ENCODE peak calls at places on chromosomes 3 and 15, in eight cellular contexts. One of them, this sample, is unnamed.
A peak's percentile ranks its signal among the peaks of the same experiment; 100 is the strongest.

GRCh38 chr3:14812196-14812785 is 6.5 kb upstream of the FGD5 start:
- DNase-seq in ovary: no peak
- DNase-seq in spleen: peak; percentile 49
- DNase-seq in stomach: no peak
- DNase-seq in upper lobe of left lung: no peak
- DNase-seq in right lobe of liver: no peak
- DNase-seq in HCT116: no peak
- DNase-seq in transverse colon: no peak
- DNase-seq in this sample: no peak

GRCh38 chr3:175335229-175335628 is 476.1 kb downstream of the NAALADL2 start:
- DNase-seq in right lobe of liver: no peak
- DNase-seq in ovary: no peak
- DNase-seq in stomach: no peak
- DNase-seq in upper lobe of left lung: no peak
- DNase-seq in HCT116: no peak
- DNase-seq in spleen: no peak
- DNase-seq in transverse colon: no peak
- DNase-seq in this sample: no peak

GRCh38 chr3:33855884-33856546 is 57.6 kb downstream of the PDCD6IP start:
- DNase-seq in HCT116: no peak
- DNase-seq in transverse colon: no peak
- DNase-seq in ovary: no peak
- DNase-seq in stomach: no peak
- DNase-seq in upper lobe of left lung: no peak
- DNase-seq in right lobe of liver: no peak
- DNase-seq in spleen: no peak
- DNase-seq in this sample: no peak

GRCh38 chr3:125587039-125587664 is 8.1 kb downstream of the OSBPL11 start:
- DNase-seq in HCT116: no peak
- DNase-seq in transverse colon: no peak
- DNase-seq in upper lobe of left lung: no peak
- DNase-seq in right lobe of liver: no peak
- DNase-seq in spleen: no peak
- DNase-seq in stomach: no peak
- DNase-seq in ovary: no peak
- DNase-seq in this sample: no peak

GRCh38 chr3:192929755-192930491 is 12.3 kb upstream of the MB21D2 start:
- DNase-seq in spleen: no peak
- DNase-seq in right lobe of liver: no peak
- DNase-seq in upper lobe of left lung: no peak
- DNase-seq in HCT116: no peak
- DNase-seq in stomach: no peak
- DNase-seq in ovary: no peak
- DNase-seq in transverse colon: no peak
- DNase-seq in this sample: no peak

GRCh38 chr3:44365952-44366351 is 27.4 kb downstream of the TCAIM start:
- DNase-seq in HCT116: no peak
- DNase-seq in right lobe of liver: no peak
- DNase-seq in transverse colon: no peak
- DNase-seq in upper lobe of left lung: no peak
- DNase-seq in stomach: no peak
- DNase-seq in spleen: no peak
- DNase-seq in ovary: no peak
- DNase-seq in this sample: no peak

GRCh38 chr3:156801746-156802145 is 24.4 kb upstream of the LEKR1 start:
- DNase-seq in right lobe of liver: no peak
- DNase-seq in HCT116: no peak
- DNase-seq in upper lobe of left lung: no peak
- DNase-seq in spleen: no peak
- DNase-seq in stomach: no peak
- DNase-seq in transverse colon: no peak
- DNase-seq in ovary: no peak
- DNase-seq in this sample: no peak

GRCh38 chr3:74633021-74633420 is 18.6 kb upstream of the CNTN3 start:
- DNase-seq in right lobe of liver: no peak
- DNase-seq in spleen: no peak
- DNase-seq in transverse colon: no peak
- DNase-seq in ovary: no peak
- DNase-seq in stomach: no peak
- DNase-seq in HCT116: no peak
- DNase-seq in upper lobe of left lung: no peak
- DNase-seq in this sample: no peak

GRCh38 chr3:195040773-195041520 is 230.0 kb downstream of the XXYLT1 start:
- DNase-seq in stomach: peak; percentile 18
- DNase-seq in right lobe of liver: peak; percentile 39
- DNase-seq in ovary: no peak
- DNase-seq in transverse colon: no peak
- DNase-seq in upper lobe of left lung: no peak
- DNase-seq in spleen: no peak
- DNase-seq in HCT116: peak; percentile 44
- DNase-seq in this sample: no peak

GRCh38 chr15:52163321-52164190 is 27.6 kb downstream of the GNB5 start:
- DNase-seq in right lobe of liver: no peak
- DNase-seq in ovary: no peak
- DNase-seq in spleen: no peak
- DNase-seq in upper lobe of left lung: no peak
- DNase-seq in HCT116: no peak
- DNase-seq in stomach: no peak
- DNase-seq in transverse colon: no peak
- DNase-seq in this sample: no peak

GRCh38 chr3:23659274-23659673 is 146.5 kb upstream of the UBE2E1 start:
- DNase-seq in spleen: no peak
- DNase-seq in transverse colon: no peak
- DNase-seq in stomach: no peak
- DNase-seq in HCT116: no peak
- DNase-seq in right lobe of liver: no peak
- DNase-seq in ovary: no peak
- DNase-seq in upper lobe of left lung: no peak
- DNase-seq in this sample: no peak

GRCh38 chr3:192011137-192011536 is 550.2 kb downstream of the PYDC2 start:
- DNase-seq in upper lobe of left lung: no peak
- DNase-seq in ovary: no peak
- DNase-seq in stomach: no peak
- DNase-seq in transverse colon: no peak
- DNase-seq in spleen: no peak
- DNase-seq in HCT116: no peak
- DNase-seq in right lobe of liver: no peak
- DNase-seq in this sample: no peak

GRCh38 chr3:171108066-171108465 is 81.5 kb upstream of the SLC2A2 start:
- DNase-seq in ovary: no peak
- DNase-seq in HCT116: peak; percentile 24
- DNase-seq in stomach: no peak
- DNase-seq in upper lobe of left lung: no peak
- DNase-seq in transverse colon: no peak
- DNase-seq in spleen: no peak
- DNase-seq in right lobe of liver: no peak
- DNase-seq in this sample: no peak

GRCh38 chr3:171099911-171100310 is 73.4 kb upstream of the SLC2A2 start:
- DNase-seq in HCT116: no peak
- DNase-seq in ovary: no peak
- DNase-seq in upper lobe of left lung: no peak
- DNase-seq in spleen: no peak
- DNase-seq in stomach: no peak
- DNase-seq in transverse colon: no peak
- DNase-seq in right lobe of liver: no peak
- DNase-seq in this sample: no peak

GRCh38 chr3:171103185-171103584 is 76.7 kb upstream of the SLC2A2 start:
- DNase-seq in spleen: no peak
- DNase-seq in ovary: no peak
- DNase-seq in HCT116: no peak
- DNase-seq in upper lobe of left lung: no peak
- DNase-seq in stomach: no peak
- DNase-seq in transverse colon: no peak
- DNase-seq in right lobe of liver: no peak
- DNase-seq in this sample: no peak

DNA sequence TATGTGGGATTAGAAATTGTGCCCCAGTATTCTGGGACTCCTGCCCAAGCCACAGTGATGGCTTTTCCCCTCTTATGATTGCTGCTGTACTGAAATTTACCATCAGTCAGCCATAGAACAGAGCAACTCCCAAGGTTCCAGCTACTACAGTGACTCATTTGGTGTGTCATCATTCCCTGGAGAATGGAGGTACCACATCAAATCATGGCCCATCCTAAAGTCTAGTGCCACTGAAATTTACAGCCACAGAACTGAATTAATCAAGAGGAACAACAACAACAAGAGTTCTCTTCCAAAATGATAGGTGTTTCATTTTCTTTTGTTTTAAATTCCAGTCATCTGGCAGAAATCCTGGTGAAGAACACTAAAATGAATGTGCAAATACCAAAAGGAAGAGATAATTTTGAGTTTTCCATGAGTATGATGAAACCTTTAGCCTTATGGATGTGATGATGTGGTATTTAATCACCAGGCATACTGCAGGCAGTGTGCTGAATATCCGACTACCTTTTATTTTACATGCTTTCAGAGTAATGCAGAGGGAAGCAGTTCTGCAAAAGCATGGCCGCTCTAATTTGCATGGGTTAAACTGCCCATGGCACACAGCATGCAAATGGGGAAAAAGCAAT is 75.6 kb upstream of the SLC2A2 start:
- DNase-seq in stomach: no peak
- DNase-seq in ovary: no peak
- DNase-seq in transverse colon: no peak
- DNase-seq in right lobe of liver: no peak
- DNase-seq in upper lobe of left lung: no peak
- DNase-seq in spleen: no peak
- DNase-seq in HCT116: no peak
- DNase-seq in this sample: no peak
- H3K27ac ChIP-seq in stomach: no peak overlapping the region
- H3K27ac ChIP-seq in ovary: no peak overlapping the region
- H3K27ac ChIP-seq in transverse colon: no peak overlapping the region
- H3K27ac ChIP-seq in right lobe of liver: no peak overlapping the region
- H3K27ac ChIP-seq in upper lobe of left lung: no peak overlapping the region
- H3K27ac ChIP-seq in spleen: no peak overlapping the region
- H3K27ac ChIP-seq in HCT116: no peak overlapping the region
- H3K27ac ChIP-seq in this sample: no peak overlapping the region

GRCh38 chr3:102353148-102353547 is 81.7 kb upstream of the ZPLD1 start:
- DNase-seq in HCT116: no peak
- DNase-seq in right lobe of liver: no peak
- DNase-seq in ovary: no peak
- DNase-seq in spleen: no peak
- DNase-seq in upper lobe of left lung: no peak
- DNase-seq in transverse colon: no peak
- DNase-seq in stomach: no peak
- DNase-seq in this sample: no peak

GRCh38 chr3:102353804-102354203 is 81.0 kb upstream of the ZPLD1 start:
- DNase-seq in transverse colon: no peak
- DNase-seq in HCT116: no peak
- DNase-seq in right lobe of liver: no peak
- DNase-seq in ovary: no peak
- DNase-seq in stomach: no peak
- DNase-seq in upper lobe of left lung: no peak
- DNase-seq in spleen: no peak
- DNase-seq in this sample: no peak

GRCh38 chr3:102346897-102347296 is 87.9 kb upstream of the ZPLD1 start:
- DNase-seq in HCT116: no peak
- DNase-seq in right lobe of liver: no peak
- DNase-seq in stomach: no peak
- DNase-seq in upper lobe of left lung: no peak
- DNase-seq in ovary: no peak
- DNase-seq in spleen: no peak
- DNase-seq in transverse colon: no peak
- DNase-seq in this sample: no peak

GRCh38 chr3:102348904-102349303 is 85.9 kb upstream of the ZPLD1 start:
- DNase-seq in right lobe of liver: no peak
- DNase-seq in stomach: no peak
- DNase-seq in ovary: no peak
- DNase-seq in HCT116: no peak
- DNase-seq in upper lobe of left lung: no peak
- DNase-seq in spleen: no peak
- DNase-seq in transverse colon: no peak
- DNase-seq in this sample: no peak
- TF ChIP-seq POLR2A in right lobe of liver: no peak
- TF ChIP-seq POLR2A in stomach: no peak
- TF ChIP-seq POLR2A in ovary: no peak
- TF ChIP-seq POLR2A in HCT116: no peak
- TF ChIP-seq POLR2A in upper lobe of left lung: no peak
- TF ChIP-seq POLR2A in spleen: no peak
- TF ChIP-seq POLR2A in transverse colon: no peak
- TF ChIP-seq POLR2A in this sample: no peak

GRCh38 chr15:40843885-40844542 is at the start of gene SPINT1:
- DNase-seq in HCT116: no peak
- DNase-seq in spleen: no peak
- DNase-seq in transverse colon: peak; percentile 82
- DNase-seq in upper lobe of left lung: peak; percentile 80
- DNase-seq in right lobe of liver: no peak
- DNase-seq in stomach: peak; percentile 75
- DNase-seq in ovary: no peak
- DNase-seq in this sample: peak; percentile 88

GRCh38 chr15:40843183-40843884 is 514 bp upstream of the SPINT1 start:
- DNase-seq in spleen: peak; percentile 71
- DNase-seq in stomach: no peak
- DNase-seq in HCT116: no peak
- DNase-seq in ovary: no peak
- DNase-seq in right lobe of liver: no peak
- DNase-seq in upper lobe of left lung: no peak
- DNase-seq in transverse colon: no peak
- DNase-seq in this sample: no peak

GRCh38 chr15:40844543-40844981 is 714 bp downstream of the SPINT1 start:
- DNase-seq in HCT116: no peak
- DNase-seq in ovary: no peak
- DNase-seq in transverse colon: peak; percentile 39
- DNase-seq in right lobe of liver: no peak
- DNase-seq in stomach: peak; percentile 51
- DNase-seq in spleen: peak; percentile 87
- DNase-seq in upper lobe of left lung: peak; percentile 36
- DNase-seq in this sample: no peak

GRCh38 chr15:40845511-40846284 is 1.9 kb downstream of the SPINT1 start:
- DNase-seq in upper lobe of left lung: peak; percentile 87
- DNase-seq in spleen: peak; percentile 39
- DNase-seq in HCT116: no peak
- DNase-seq in transverse colon: peak; percentile 87
- DNase-seq in ovary: no peak
- DNase-seq in stomach: peak; percentile 90
- DNase-seq in right lobe of liver: no peak
- DNase-seq in this sample: peak; percentile 87

DNA sequence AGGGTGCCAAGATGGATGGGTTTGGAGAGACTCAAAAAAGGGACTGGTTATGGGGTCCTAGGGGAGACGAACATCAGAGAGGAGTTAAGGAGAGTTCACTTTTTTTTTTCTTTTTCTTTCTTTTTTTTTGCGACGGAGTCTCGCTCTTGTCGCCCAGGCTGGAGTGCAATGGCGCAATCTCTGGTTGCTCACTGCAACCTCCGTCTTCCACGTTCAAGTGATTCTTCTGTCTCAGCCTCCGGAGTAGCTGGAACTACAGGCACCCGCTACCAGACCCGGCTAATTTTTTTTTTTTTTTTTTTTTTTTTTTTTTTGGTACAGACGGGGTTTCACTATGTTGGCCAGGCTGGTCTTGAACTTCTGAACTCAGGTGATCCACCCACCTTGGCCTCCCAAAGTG is 1.2 kb downstream of the SPINT1 start:
- DNase-seq in upper lobe of left lung: peak; percentile 38
- DNase-seq in stomach: no peak
- DNase-seq in ovary: no peak
- DNase-seq in HCT116: no peak
- DNase-seq in right lobe of liver: no peak
- DNase-seq in spleen: no peak
- DNase-seq in transverse colon: no peak
- DNase-seq in this sample: no peak
- H3K27ac ChIP-seq in upper lobe of left lung: peak overlapping the region; percentile 82
- H3K27ac ChIP-seq in stomach: peak overlapping the region; percentile 88
- H3K27ac ChIP-seq in ovary: no peak overlapping the region
- H3K27ac ChIP-seq in HCT116: peak overlapping the region; percentile 93
- H3K27ac ChIP-seq in right lobe of liver: no peak overlapping the region
- H3K27ac ChIP-seq in spleen: no peak overlapping the region
- H3K27ac ChIP-seq in transverse colon: peak overlapping the region; percentile 85
- H3K27ac ChIP-seq in this sample: peak overlapping the region; percentile 83

GRCh38 chr15:67101981-67102929 is 36.9 kb downstream of the SMAD3 start:
- DNase-seq in right lobe of liver: no peak
- DNase-seq in transverse colon: no peak
- DNase-seq in stomach: no peak
- DNase-seq in upper lobe of left lung: no peak
- DNase-seq in spleen: peak; percentile 34
- DNase-seq in HCT116: no peak
- DNase-seq in ovary: no peak
- DNase-seq in this sample: no peak
- TF ChIP-seq POLR2A in right lobe of liver: no peak
- TF ChIP-seq POLR2A in transverse colon: no peak
- TF ChIP-seq POLR2A in stomach: no peak
- TF ChIP-seq POLR2A in upper lobe of left lung: no peak
- TF ChIP-seq POLR2A in spleen: no peak
- TF ChIP-seq POLR2A in HCT116: no peak
- TF ChIP-seq POLR2A in ovary: no peak
- TF ChIP-seq POLR2A in this sample: no peak

This sample was measured in Peyer's patch.